ENCODE peak calls at places on chromosomes 2 and 18, in five cellular contexts. U is posterior vena cava; M is activated effector memory CD4-positive, alpha-beta T cell treated with anti-CD3 and anti-CD28 coated beads, Interleukin-2, amount 50 U/mL, for 16 hours; N is HepG2; H is T-helper 22 cell. Z is an unnamed sample.

GRCh38 chr2:12169721-12170120 is 423.3 kb downstream of the LPIN1 start:
- DNase-seq in U (peak), M (no peak), N (no peak), H (no peak), Z (no peak)

GRCh38 chr2:159030674-159031380 is 62.4 kb downstream of the TANC1 start:
- DNase-seq in U (peak), M (no peak), N (peak), H (no peak), Z (no peak)

GRCh38 chr2:112714836-112715631 is 5.8 kb upstream of the NT5DC4 start:
- DNase-seq in U (no peak), M (no peak), N (no peak), H (no peak), Z (no peak)

GRCh38 chr18:35816003-35816402 is 156.5 kb upstream of the RMP24 start:
- DNase-seq in U (no peak), M (no peak), N (no peak), H (no peak), Z (no peak)

GRCh38 chr2:1995987-1996386 is 251.7 kb upstream of the PXDN start:
- DNase-seq in U (no peak), M (no peak), N (no peak), H (no peak), Z (no peak)

GRCh38 chr2:99832921-99833320 is 309.5 kb downstream of the AFF3 start:
- DNase-seq in U (no peak), M (no peak), N (peak), H (no peak), Z (no peak)

GRCh38 chr2:237791977-237792727 is 6.4 kb upstream of the RBM44 start:
- DNase-seq in U (no peak), M (no peak), N (peak), H (no peak), Z (no peak)

GRCh38 chr2:69694894-69695849 is 46.8 kb upstream of the ANXA4 start:
- DNase-seq in U (no peak), M (no peak), N (peak), H (no peak), Z (no peak)

GRCh38 chr2:38615237-38615636 is 12.5 kb upstream of the HNRNPLL start:
- DNase-seq in U (no peak), M (no peak), N (no peak), H (no peak), Z (no peak)

GRCh38 chr2:185245806-185246205 is 492.8 kb upstream of the FSIP2 start:
- DNase-seq in U (no peak), M (no peak), N (no peak), H (no peak), Z (no peak)

GRCh38 chr2:37654932-37655331 is 16.5 kb downstream of the CDC42EP3 start:
- DNase-seq in U (no peak), M (no peak), N (no peak), H (no peak), Z (no peak)